ENCODE peak calls at places on chromosomes 11 and 22, in four cellular contexts. One of them, this sample, is unnamed.

GRCh38 chr11:45651841-45652745 is 13.3 kb downstream of the CHST1 start:
- DNase-seq in HepG2: no peak
- DNase-seq in SK-N-SH: peak; percentile 17
- DNase-seq in GM12878: no peak
- DNase-seq in this sample: no peak

GRCh38 chr22:39151329-39151975 is 1.0 kb downstream of the CBX7 start:
- DNase-seq in GM12878: no peak
- DNase-seq in SK-N-SH: no peak
- DNase-seq in HepG2: no peak
- DNase-seq in this sample: no peak

GRCh38 chr11:104275992-104276391 is 112.0 kb upstream of the PDGFD start:
- DNase-seq in HepG2: no peak
- DNase-seq in GM12878: no peak
- DNase-seq in SK-N-SH: no peak
- DNase-seq in this sample: no peak

GRCh38 chr11:75325713-75326438 is 25.6 kb downstream of the ARRB1 start:
- DNase-seq in SK-N-SH: no peak
- DNase-seq in HepG2: no peak
- DNase-seq in GM12878: no peak
- DNase-seq in this sample: no peak

GRCh38 chr22:36445158-36445668 is 36.2 kb downstream of the TXN2 start:
- DNase-seq in HepG2: peak; percentile 47
- DNase-seq in SK-N-SH: no peak
- DNase-seq in GM12878: no peak
- DNase-seq in this sample: peak; percentile 56

GRCh38 chr11:84255483-84255882 is 969.3 kb upstream of the CCDC90B start:
- DNase-seq in GM12878: no peak
- DNase-seq in HepG2: no peak
- DNase-seq in SK-N-SH: no peak
- DNase-seq in this sample: no peak

GRCh38 chr11:28566643-28567042 is 458.5 kb downstream of the METTL15 start:
- DNase-seq in SK-N-SH: peak; percentile 1
- DNase-seq in HepG2: no peak
- DNase-seq in GM12878: no peak
- DNase-seq in this sample: no peak

GRCh38 chr11:133946541-133947297 is 10.0 kb downstream of the IGSF9B start:
- DNase-seq in GM12878: no peak
- DNase-seq in SK-N-SH: peak; percentile 91
- DNase-seq in HepG2: no peak
- DNase-seq in this sample: no peak

GRCh38 chr22:37507731-37508130 is 11.5 kb downstream of the CARD10 start:
- DNase-seq in HepG2: no peak
- DNase-seq in SK-N-SH: no peak
- DNase-seq in GM12878: no peak
- DNase-seq in this sample: no peak

GRCh38 chr11:19934828-19935259 is 222.2 kb downstream of the NAV2 start:
- DNase-seq in HepG2: no peak
- DNase-seq in SK-N-SH: no peak
- DNase-seq in GM12878: no peak
- DNase-seq in this sample: no peak

GRCh38 chr22:37999640-38000272 is 15.4 kb upstream of the SOX10 start:
- DNase-seq in SK-N-SH: no peak
- DNase-seq in HepG2: no peak
- DNase-seq in GM12878: no peak
- DNase-seq in this sample: no peak

GRCh38 chr11:10743354-10744035 is 7.6 kb upstream of the CTR9 start:
- DNase-seq in GM12878: no peak
- DNase-seq in SK-N-SH: no peak
- DNase-seq in HepG2: no peak
- DNase-seq in this sample: no peak

GRCh38 chr22:17836977-17837742 is 62.9 kb upstream of the BID start:
- DNase-seq in GM12878: no peak
- DNase-seq in HepG2: no peak
- DNase-seq in SK-N-SH: no peak
- DNase-seq in this sample: peak; percentile 76

GRCh38 chr11:126636911-126637799 is 281.7 kb downstream of the ST3GAL4 start:
- DNase-seq in SK-N-SH: no peak
- DNase-seq in HepG2: no peak
- DNase-seq in GM12878: no peak
- DNase-seq in this sample: no peak

GRCh38 chr11:112795142-112795815 is 165.9 kb upstream of the NCAM1 start:
- DNase-seq in HepG2: peak; percentile 19
- DNase-seq in SK-N-SH: peak; percentile 56
- DNase-seq in GM12878: no peak
- DNase-seq in this sample: peak; percentile 64

GRCh38 chr11:13440100-13440855 is 22.7 kb downstream of the BTBD10 start:
- DNase-seq in SK-N-SH: peak; percentile 64
- DNase-seq in HepG2: no peak
- DNase-seq in GM12878: no peak
- DNase-seq in this sample: peak; percentile 66

GRCh38 chr22:39239561-39240423 is 5.0 kb downstream of the PDGFB start:
- DNase-seq in SK-N-SH: no peak
- DNase-seq in GM12878: no peak
- DNase-seq in HepG2: no peak
- DNase-seq in this sample: peak; percentile 91

GRCh38 chr22:22245256-22245909 is 797 bp downstream of the VPREB1 start:
- DNase-seq in GM12878: no peak
- DNase-seq in HepG2: no peak
- DNase-seq in SK-N-SH: no peak
- DNase-seq in this sample: no peak

GRCh38 chr22:35950262-35950661 is 78.4 kb downstream of the RBFOX2 start:
- DNase-seq in HepG2: no peak
- DNase-seq in GM12878: no peak
- DNase-seq in SK-N-SH: no peak
- DNase-seq in this sample: peak; percentile 11

GRCh38 chr11:2791139-2791520 is 91.3 kb upstream of the KCNQ1OT1 start:
- DNase-seq in GM12878: no peak
- DNase-seq in HepG2: no peak
- DNase-seq in SK-N-SH: no peak
- DNase-seq in this sample: no peak

GRCh38 chr22:33825761-33826160 is 94.5 kb downstream of the LARGE1 start:
- DNase-seq in GM12878: no peak
- DNase-seq in SK-N-SH: no peak
- DNase-seq in HepG2: no peak
- DNase-seq in this sample: no peak

GRCh38 chr11:126361400-126361799 is 5.9 kb downstream of the ST3GAL4 start:
- DNase-seq in SK-N-SH: no peak
- DNase-seq in HepG2: no peak
- DNase-seq in GM12878: no peak
- DNase-seq in this sample: no peak

GRCh38 chr22:30774566-30774965 is 79.9 kb downstream of the OSBP2 start:
- DNase-seq in GM12878: no peak
- DNase-seq in HepG2: no peak
- DNase-seq in SK-N-SH: no peak
- DNase-seq in this sample: no peak

GRCh38 chr22:30773919-30774318 is 79.2 kb downstream of the OSBP2 start:
- DNase-seq in SK-N-SH: no peak
- DNase-seq in GM12878: no peak
- DNase-seq in HepG2: no peak
- DNase-seq in this sample: no peak

GRCh38 chr22:30777589-30777988 is 82.9 kb downstream of the OSBP2 start:
- DNase-seq in SK-N-SH: peak; percentile 31
- DNase-seq in GM12878: no peak
- DNase-seq in HepG2: no peak
- DNase-seq in this sample: no peak

GRCh38 chr22:30778261-30778660 is 83.6 kb downstream of the OSBP2 start:
- DNase-seq in GM12878: no peak
- DNase-seq in SK-N-SH: no peak
- DNase-seq in HepG2: no peak
- DNase-seq in this sample: no peak

DNA sequence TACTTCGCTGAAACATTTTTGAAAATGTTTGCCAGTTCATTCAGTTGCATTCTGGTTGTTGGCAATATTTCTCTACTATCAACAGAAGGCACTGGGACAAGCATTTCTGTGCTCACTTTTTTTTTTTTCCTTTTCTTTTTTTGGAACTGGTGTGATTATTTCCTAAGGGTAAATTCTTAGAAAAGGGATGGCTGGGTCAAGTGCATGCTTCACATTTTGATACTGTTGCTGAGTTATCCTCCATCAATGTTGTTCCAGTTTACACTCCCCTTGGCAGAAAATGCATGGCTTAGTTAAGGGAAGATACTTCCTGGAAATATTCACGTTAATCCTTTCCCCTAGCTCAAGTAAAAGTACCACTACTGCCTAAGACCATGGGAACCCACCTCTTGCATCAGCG is 81.8 kb downstream of the OSBP2 start:
- DNase-seq in HepG2: no peak
- DNase-seq in GM12878: no peak
- DNase-seq in SK-N-SH: no peak
- DNase-seq in this sample: no peak
- TF ChIP-seq JUND in HepG2: no peak
- TF ChIP-seq JUND in GM12878: no peak
- TF ChIP-seq JUND in SK-N-SH: no peak
- TF ChIP-seq JUND in this sample: no peak

GRCh38 chr22:40391417-40391816 is 21.0 kb downstream of the SGSM3 start:
- DNase-seq in GM12878: no peak
- DNase-seq in SK-N-SH: no peak
- DNase-seq in HepG2: no peak
- DNase-seq in this sample: no peak
- TF ChIP-seq JUND in GM12878: no peak
- TF ChIP-seq JUND in SK-N-SH: no peak
- TF ChIP-seq JUND in HepG2: no peak
- TF ChIP-seq JUND in this sample: no peak

DNA sequence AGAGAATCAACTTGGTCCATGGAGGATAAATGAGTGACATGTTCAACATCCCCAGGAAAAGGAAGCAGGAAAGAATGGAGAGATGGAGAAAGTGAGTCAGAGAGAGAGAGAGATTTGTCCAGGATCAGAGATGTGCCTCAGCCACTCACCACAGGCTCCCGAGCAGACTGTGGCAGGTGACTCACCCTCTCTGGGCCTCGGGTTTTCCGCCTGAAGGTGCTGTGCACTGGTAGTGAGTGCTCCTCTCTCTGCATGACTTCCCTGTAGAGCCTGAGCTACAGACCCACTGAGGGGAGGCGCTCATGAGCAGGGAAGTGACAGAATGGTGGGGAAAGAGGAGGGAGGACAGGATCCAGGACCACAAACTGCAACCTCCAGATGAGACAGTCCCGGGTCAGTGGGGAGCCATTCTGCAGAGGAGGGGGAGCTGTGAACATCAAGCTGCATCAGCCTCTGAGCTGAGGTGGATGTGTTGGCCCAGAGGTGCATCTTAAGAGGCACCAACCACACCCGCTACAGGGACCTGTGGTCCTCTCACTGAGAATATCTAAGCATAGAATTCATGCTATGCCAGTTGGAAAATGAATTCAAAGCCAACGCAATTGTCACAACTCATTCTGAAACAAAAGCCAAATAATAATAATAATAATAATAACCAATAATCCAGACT is 433.4 kb downstream of the BRD1 start:
- DNase-seq in SK-N-SH: no peak
- DNase-seq in GM12878: no peak
- DNase-seq in HepG2: no peak
- DNase-seq in this sample: no peak
- TF ChIP-seq JUND in SK-N-SH: no peak
- TF ChIP-seq JUND in GM12878: no peak
- TF ChIP-seq JUND in HepG2: no peak
- TF ChIP-seq JUND in this sample: no peak

DNA sequence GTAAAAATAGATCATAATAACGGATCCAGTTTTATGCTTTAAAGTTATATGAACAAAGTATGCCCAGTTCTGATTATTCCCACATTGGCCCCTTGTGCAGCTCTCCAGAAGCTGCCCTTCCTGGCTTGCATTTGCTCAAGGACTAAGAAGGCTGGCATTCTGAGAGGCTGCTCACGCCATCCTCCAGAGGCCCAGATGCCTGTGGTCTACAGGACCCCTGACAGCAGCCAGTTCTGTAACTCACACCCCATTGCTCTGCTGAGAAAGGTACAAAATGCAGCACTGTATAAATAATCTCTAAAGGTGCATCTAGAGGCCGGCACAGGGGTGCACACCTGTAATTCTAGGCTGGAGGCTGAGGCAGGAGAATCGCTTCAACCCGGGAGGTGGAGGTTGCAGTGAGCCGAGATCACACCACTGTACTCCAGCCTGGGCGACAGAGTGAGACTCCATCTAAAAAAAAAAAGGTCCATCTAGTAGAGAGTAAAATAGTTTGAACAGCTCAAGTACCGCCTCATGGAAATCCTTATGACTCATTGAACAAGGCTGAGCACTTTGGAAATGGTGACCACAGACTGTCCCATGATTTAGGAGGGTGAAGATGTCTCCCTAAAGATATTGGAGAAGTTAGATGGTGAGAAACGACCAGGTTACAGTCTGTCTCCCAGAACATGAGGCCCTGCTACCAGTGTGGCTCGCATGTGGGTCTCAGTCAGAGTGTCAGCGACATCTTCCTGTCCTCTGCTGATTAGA is 56.2 kb downstream of the KREMEN1 start:
- DNase-seq in SK-N-SH: no peak
- DNase-seq in GM12878: no peak
- DNase-seq in HepG2: no peak
- DNase-seq in this sample: no peak
- TF ChIP-seq JUND in SK-N-SH: no peak
- TF ChIP-seq JUND in GM12878: no peak
- TF ChIP-seq JUND in HepG2: no peak
- TF ChIP-seq JUND in this sample: no peak

GRCh38 chr11:34203377-34203801 is 98.0 kb downstream of the NAT10 start:
- DNase-seq in HepG2: peak; percentile 44
- DNase-seq in SK-N-SH: no peak
- DNase-seq in GM12878: no peak
- DNase-seq in this sample: no peak
- TF ChIP-seq JUND in HepG2: no peak
- TF ChIP-seq JUND in SK-N-SH: no peak
- TF ChIP-seq JUND in GM12878: no peak
- TF ChIP-seq JUND in this sample: no peak

GRCh38 chr22:19679476-19680099 is 34.7 kb upstream of the SEPTIN5 start:
- DNase-seq in HepG2: no peak
- DNase-seq in SK-N-SH: peak; percentile 74
- DNase-seq in GM12878: no peak
- DNase-seq in this sample: no peak
- TF ChIP-seq JUND in HepG2: no peak
- TF ChIP-seq JUND in SK-N-SH: no peak
- TF ChIP-seq JUND in GM12878: no peak
- TF ChIP-seq JUND in this sample: no peak

DNA sequence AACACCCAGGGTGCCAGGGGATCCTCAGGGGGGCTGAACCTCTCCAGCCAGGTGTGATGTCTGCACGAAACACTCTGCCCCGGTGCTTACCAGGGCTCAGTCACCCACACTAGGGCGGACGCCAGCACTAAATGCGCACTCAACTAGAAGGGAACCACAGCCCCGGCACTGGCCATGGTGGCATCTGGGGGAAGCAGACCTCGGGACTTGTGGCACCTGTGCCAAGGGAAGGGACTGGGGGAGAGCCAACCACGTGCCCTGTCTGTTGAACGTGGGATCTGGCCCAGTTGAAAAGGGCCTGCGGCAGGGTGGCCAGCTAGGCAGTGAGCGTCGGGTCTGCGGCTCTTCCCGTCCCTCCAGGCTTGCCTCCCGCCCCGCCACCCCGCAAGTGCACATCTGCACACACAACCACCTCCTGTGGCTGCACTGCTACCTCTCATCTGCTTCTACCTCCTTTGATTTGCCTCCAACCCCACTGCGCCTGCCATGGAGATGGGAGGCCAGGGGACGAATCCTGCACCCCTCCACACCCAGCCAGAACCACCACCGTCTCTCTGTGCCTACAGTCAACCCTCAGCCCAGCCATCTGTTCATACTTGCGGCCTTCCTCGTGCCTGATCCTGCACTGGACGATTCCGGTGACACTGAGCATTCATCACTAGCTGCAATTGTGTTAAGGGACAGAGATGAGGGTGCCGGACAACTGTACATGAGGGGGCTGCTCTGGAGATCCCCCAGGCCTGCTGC is 15.0 kb upstream of the MOB2 start:
- DNase-seq in SK-N-SH: no peak
- DNase-seq in HepG2: no peak
- DNase-seq in GM12878: no peak
- DNase-seq in this sample: no peak
- TF ChIP-seq JUND in SK-N-SH: no peak
- TF ChIP-seq JUND in HepG2: no peak
- TF ChIP-seq JUND in GM12878: no peak
- TF ChIP-seq JUND in this sample: no peak